ENCODE peak calls at places on chromosomes 11 and 22, in five cellular contexts. One of them, this sample, is unnamed.

GRCh38 chr11:120526241-120526640 is 14.7 kb downstream of the GRIK4 start:
- DNase-seq in CD8-positive, alpha-beta T cell: no peak
- DNase-seq in heart right ventricle: no peak
- DNase-seq in kidney: peak; percentile 44
- DNase-seq in stomach: no peak
- DNase-seq in this sample: no peak

GRCh38 chr11:69890476-69890875 is 71.3 kb upstream of the FGF3 start:
- DNase-seq in stomach: no peak
- DNase-seq in CD8-positive, alpha-beta T cell: no peak
- DNase-seq in kidney: peak; percentile 63
- DNase-seq in heart right ventricle: no peak
- DNase-seq in this sample: no peak

GRCh38 chr22:22787805-22788459 is 99.7 kb upstream of the IGLL5 start:
- DNase-seq in stomach: peak; percentile 68
- DNase-seq in CD8-positive, alpha-beta T cell: peak; percentile 55
- DNase-seq in kidney: peak; percentile 79
- DNase-seq in heart right ventricle: peak; percentile 48
- DNase-seq in this sample: no peak

GRCh38 chr22:23053912-23054530 is 16.3 kb upstream of the GNAZ start:
- DNase-seq in heart right ventricle: no peak
- DNase-seq in stomach: no peak
- DNase-seq in CD8-positive, alpha-beta T cell: no peak
- DNase-seq in kidney: peak; percentile 22
- DNase-seq in this sample: peak; percentile 58

GRCh38 chr11:78147807-78148206 is 8.4 kb upstream of the ALG8 start:
- DNase-seq in CD8-positive, alpha-beta T cell: no peak
- DNase-seq in stomach: no peak
- DNase-seq in heart right ventricle: no peak
- DNase-seq in kidney: no peak
- DNase-seq in this sample: no peak

GRCh38 chr11:119126675-119127268 is 5.4 kb downstream of the HINFP start:
- DNase-seq in CD8-positive, alpha-beta T cell: no peak
- DNase-seq in kidney: no peak
- DNase-seq in stomach: no peak
- DNase-seq in heart right ventricle: no peak
- DNase-seq in this sample: no peak

GRCh38 chr11:110433393-110434333 is 3.9 kb downstream of the FDX1 start:
- DNase-seq in kidney: no peak
- DNase-seq in CD8-positive, alpha-beta T cell: no peak
- DNase-seq in heart right ventricle: no peak
- DNase-seq in stomach: no peak
- DNase-seq in this sample: no peak

GRCh38 chr11:67179892-67180490 is 60.9 kb downstream of the KDM2A start:
- DNase-seq in CD8-positive, alpha-beta T cell: no peak
- DNase-seq in kidney: no peak
- DNase-seq in heart right ventricle: no peak
- DNase-seq in stomach: no peak
- DNase-seq in this sample: no peak

GRCh38 chr22:41876275-41876674 is 38.6 kb downstream of the SHISA8 start:
- DNase-seq in heart right ventricle: no peak
- DNase-seq in stomach: no peak
- DNase-seq in kidney: no peak
- DNase-seq in CD8-positive, alpha-beta T cell: no peak
- DNase-seq in this sample: no peak

GRCh38 chr11:68792400-68792955 is 41.2 kb upstream of the TESMIN start:
- DNase-seq in CD8-positive, alpha-beta T cell: no peak
- DNase-seq in kidney: no peak
- DNase-seq in stomach: no peak
- DNase-seq in heart right ventricle: no peak
- DNase-seq in this sample: no peak

GRCh38 chr11:66595245-66595904 is 2.4 kb downstream of the CCS start:
- DNase-seq in CD8-positive, alpha-beta T cell: no peak
- DNase-seq in stomach: peak; percentile 47
- DNase-seq in kidney: peak; percentile 48
- DNase-seq in heart right ventricle: peak; percentile 40
- DNase-seq in this sample: no peak

GRCh38 chr22:49325531-49326395 is 501.9 kb downstream of the BRD1 start:
- DNase-seq in stomach: peak; percentile 22
- DNase-seq in kidney: peak; percentile 38
- DNase-seq in heart right ventricle: no peak
- DNase-seq in CD8-positive, alpha-beta T cell: no peak
- DNase-seq in this sample: peak; percentile 56

GRCh38 chr11:112731538-112731937 is 229.7 kb upstream of the NCAM1 start:
- DNase-seq in kidney: no peak
- DNase-seq in stomach: no peak
- DNase-seq in heart right ventricle: no peak
- DNase-seq in CD8-positive, alpha-beta T cell: no peak
- DNase-seq in this sample: peak; percentile 53

GRCh38 chr11:114160884-114161283 is 101.4 kb downstream of the ZBTB16 start:
- DNase-seq in CD8-positive, alpha-beta T cell: no peak
- DNase-seq in heart right ventricle: no peak
- DNase-seq in stomach: no peak
- DNase-seq in kidney: peak; percentile 5
- DNase-seq in this sample: no peak

GRCh38 chr11:15889972-15890371 is 466.4 kb downstream of the SOX6 start:
- DNase-seq in CD8-positive, alpha-beta T cell: no peak
- DNase-seq in stomach: no peak
- DNase-seq in kidney: no peak
- DNase-seq in heart right ventricle: no peak
- DNase-seq in this sample: no peak

GRCh38 chr11:108559340-108559739 is 34.2 kb downstream of the EXPH5 start:
- DNase-seq in heart right ventricle: no peak
- DNase-seq in stomach: no peak
- DNase-seq in CD8-positive, alpha-beta T cell: no peak
- DNase-seq in kidney: no peak
- DNase-seq in this sample: no peak

GRCh38 chr11:118076754-118077281 is at the start of gene TMPRSS4:
- DNase-seq in stomach: peak; percentile 76
- DNase-seq in heart right ventricle: no peak
- DNase-seq in kidney: peak; percentile 92
- DNase-seq in CD8-positive, alpha-beta T cell: no peak
- DNase-seq in this sample: no peak

GRCh38 chr11:27864046-27865025 is 164.1 kb upstream of the BDNF start:
- DNase-seq in kidney: peak; percentile 88
- DNase-seq in CD8-positive, alpha-beta T cell: no peak
- DNase-seq in heart right ventricle: no peak
- DNase-seq in stomach: no peak
- DNase-seq in this sample: no peak

GRCh38 chr11:93188726-93189125 is 9.1 kb downstream of the SLC36A4 start:
- DNase-seq in kidney: no peak
- DNase-seq in stomach: no peak
- DNase-seq in CD8-positive, alpha-beta T cell: no peak
- DNase-seq in heart right ventricle: no peak
- DNase-seq in this sample: no peak
- TF ChIP-seq CTCF in kidney: no peak
- TF ChIP-seq CTCF in stomach: no peak
- TF ChIP-seq CTCF in CD8-positive, alpha-beta T cell: no peak
- TF ChIP-seq CTCF in heart right ventricle: no peak
- TF ChIP-seq CTCF in this sample: no peak

GRCh38 chr11:130609121-130610035 is 160.9 kb downstream of the ADAMTS15 start:
- DNase-seq in CD8-positive, alpha-beta T cell: no peak
- DNase-seq in stomach: peak; percentile 57
- DNase-seq in heart right ventricle: peak; percentile 79
- DNase-seq in kidney: no peak
- DNase-seq in this sample: peak; percentile 97

GRCh38 chr11:130606181-130606580 is 157.7 kb downstream of the ADAMTS15 start:
- DNase-seq in stomach: no peak
- DNase-seq in CD8-positive, alpha-beta T cell: no peak
- DNase-seq in heart right ventricle: no peak
- DNase-seq in kidney: no peak
- DNase-seq in this sample: no peak

GRCh38 chr11:130611791-130612251 is 163.4 kb downstream of the ADAMTS15 start:
- DNase-seq in stomach: no peak
- DNase-seq in heart right ventricle: no peak
- DNase-seq in kidney: no peak
- DNase-seq in CD8-positive, alpha-beta T cell: no peak
- DNase-seq in this sample: peak; percentile 64

GRCh38 chr11:130606781-130607511 is 158.5 kb downstream of the ADAMTS15 start:
- DNase-seq in CD8-positive, alpha-beta T cell: no peak
- DNase-seq in heart right ventricle: peak; percentile 53
- DNase-seq in stomach: no peak
- DNase-seq in kidney: peak; percentile 82
- DNase-seq in this sample: peak; percentile 85

GRCh38 chr11:130608267-130608666 is 159.8 kb downstream of the ADAMTS15 start:
- DNase-seq in kidney: no peak
- DNase-seq in heart right ventricle: no peak
- DNase-seq in CD8-positive, alpha-beta T cell: no peak
- DNase-seq in stomach: no peak
- DNase-seq in this sample: peak; percentile 69
- H3K27ac ChIP-seq in kidney: no peak overlapping the region
- H3K27ac ChIP-seq in heart right ventricle: no peak overlapping the region
- H3K27ac ChIP-seq in CD8-positive, alpha-beta T cell: no peak overlapping the region
- H3K27ac ChIP-seq in stomach: no peak overlapping the region
- H3K27ac ChIP-seq in this sample: peak overlapping the region; percentile 95

GRCh38 chr11:60657880-60658279 is 41.5 kb upstream of the MS4A8 start:
- DNase-seq in stomach: peak; percentile 26
- DNase-seq in heart right ventricle: no peak
- DNase-seq in kidney: no peak
- DNase-seq in CD8-positive, alpha-beta T cell: no peak
- DNase-seq in this sample: no peak
- TF ChIP-seq CTCF in stomach: no peak
- TF ChIP-seq CTCF in heart right ventricle: no peak
- TF ChIP-seq CTCF in kidney: no peak
- TF ChIP-seq CTCF in CD8-positive, alpha-beta T cell: no peak
- TF ChIP-seq CTCF in this sample: no peak

GRCh38 chr11:1548221-1549070 is 23.6 kb downstream of the DUSP8 start:
- DNase-seq in stomach: peak; percentile 86
- DNase-seq in kidney: peak; percentile 94
- DNase-seq in CD8-positive, alpha-beta T cell: no peak
- DNase-seq in heart right ventricle: peak; percentile 72
- DNase-seq in this sample: peak; percentile 90
- H3K27ac ChIP-seq in stomach: peak overlapping the region; percentile 57
- H3K27ac ChIP-seq in kidney: peak overlapping the region; percentile 93
- H3K27ac ChIP-seq in CD8-positive, alpha-beta T cell: no peak overlapping the region
- H3K27ac ChIP-seq in heart right ventricle: peak overlapping the region; percentile 65
- H3K27ac ChIP-seq in this sample: peak overlapping the region; percentile 81

GRCh38 chr11:31834237-31834636 is 23.1 kb upstream of the PAX6 start:
- DNase-seq in heart right ventricle: no peak
- DNase-seq in stomach: no peak
- DNase-seq in kidney: no peak
- DNase-seq in CD8-positive, alpha-beta T cell: no peak
- DNase-seq in this sample: no peak
- TF ChIP-seq CTCF in heart right ventricle: no peak
- TF ChIP-seq CTCF in stomach: no peak
- TF ChIP-seq CTCF in kidney: no peak
- TF ChIP-seq CTCF in CD8-positive, alpha-beta T cell: no peak
- TF ChIP-seq CTCF in this sample: no peak

DNA sequence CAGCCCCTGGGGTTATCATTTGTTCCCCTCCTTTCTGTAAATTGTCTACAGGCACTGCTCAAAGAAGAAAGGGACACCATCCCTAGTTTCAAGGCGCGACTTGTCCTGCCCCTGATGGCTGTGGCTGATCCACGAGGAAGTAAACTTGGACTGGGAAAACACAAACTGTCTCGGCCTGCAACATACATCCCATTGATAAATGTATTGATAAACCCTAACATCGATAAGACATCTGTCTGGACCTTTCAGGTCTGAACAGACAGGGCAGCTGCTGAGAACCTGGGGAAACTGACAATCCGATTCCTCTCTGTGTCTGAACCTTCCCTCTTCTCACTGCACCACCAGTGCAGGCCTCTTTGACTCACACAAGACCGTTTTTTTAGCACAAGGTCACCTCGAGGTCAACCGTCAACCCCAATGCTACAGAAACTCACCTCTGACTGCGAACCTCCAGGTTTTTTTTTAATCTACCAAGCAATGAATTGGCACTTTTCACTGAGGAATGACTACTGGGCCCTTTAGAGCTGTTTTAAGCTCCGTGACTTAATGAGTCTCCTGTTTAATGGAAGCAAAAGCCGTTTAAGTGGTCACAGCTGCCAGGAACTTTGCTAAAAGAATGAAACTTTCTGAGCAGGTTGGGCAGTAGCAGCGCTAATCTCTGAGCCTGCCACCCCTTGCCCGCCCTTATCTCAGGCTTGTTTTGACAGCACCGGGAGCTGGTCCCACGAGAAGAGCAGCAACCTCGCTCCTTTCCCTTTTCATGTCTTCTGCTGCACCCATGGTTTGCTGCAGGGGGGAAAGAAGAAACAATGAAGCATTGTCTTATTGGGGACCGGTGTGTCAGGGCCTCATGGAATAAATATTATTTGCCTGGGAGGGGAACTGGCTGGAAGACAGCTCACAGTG is 203.7 kb upstream of the TMEM45B start:
- DNase-seq in heart right ventricle: no peak
- DNase-seq in CD8-positive, alpha-beta T cell: no peak
- DNase-seq in kidney: no peak
- DNase-seq in stomach: no peak
- DNase-seq in this sample: no peak
- H3K27ac ChIP-seq in heart right ventricle: no peak overlapping the region
- H3K27ac ChIP-seq in CD8-positive, alpha-beta T cell: no peak overlapping the region
- H3K27ac ChIP-seq in kidney: no peak overlapping the region
- H3K27ac ChIP-seq in stomach: no peak overlapping the region
- H3K27ac ChIP-seq in this sample: no peak overlapping the region

GRCh38 chr11:393219-394033 is 583 bp upstream of the PKP3 start:
- DNase-seq in kidney: no peak
- DNase-seq in CD8-positive, alpha-beta T cell: no peak
- DNase-seq in stomach: peak; percentile 66
- DNase-seq in heart right ventricle: no peak
- DNase-seq in this sample: no peak

GRCh38 chr11:387193-387793 is 6.7 kb upstream of the PKP3 start:
- DNase-seq in CD8-positive, alpha-beta T cell: no peak
- DNase-seq in stomach: no peak
- DNase-seq in kidney: no peak
- DNase-seq in heart right ventricle: no peak
- DNase-seq in this sample: no peak

GRCh38 chr11:391117-392017 is 2.6 kb upstream of the PKP3 start:
- DNase-seq in heart right ventricle: no peak
- DNase-seq in kidney: no peak
- DNase-seq in stomach: no peak
- DNase-seq in CD8-positive, alpha-beta T cell: no peak
- DNase-seq in this sample: no peak

GRCh38 chr11:392102-392777 is 1.8 kb upstream of the PKP3 start:
- DNase-seq in stomach: no peak
- DNase-seq in CD8-positive, alpha-beta T cell: no peak
- DNase-seq in heart right ventricle: no peak
- DNase-seq in kidney: no peak
- DNase-seq in this sample: no peak

GRCh38 chr11:390175-390574 is 3.8 kb upstream of the PKP3 start:
- DNase-seq in kidney: no peak
- DNase-seq in heart right ventricle: no peak
- DNase-seq in CD8-positive, alpha-beta T cell: no peak
- DNase-seq in stomach: peak; percentile 64
- DNase-seq in this sample: no peak
- TF ChIP-seq CTCF in kidney: no peak
- TF ChIP-seq CTCF in heart right ventricle: no peak
- TF ChIP-seq CTCF in CD8-positive, alpha-beta T cell: no peak
- TF ChIP-seq CTCF in stomach: no peak
- TF ChIP-seq CTCF in this sample: no peak

This sample was measured in coronary artery.